ENCODE peak calls at places on chromosomes 6 and 20, in ten cellular contexts. One of them, this sample, is unnamed.

GRCh38 chr6:112296122-112296521 is 41.8 kb upstream of the LAMA4 start:
- DNase-seq in bronchial epithelial cell: peak; percentile 49
- DNase-seq in CD8-positive, alpha-beta T cell: no peak
- DNase-seq in breast epithelium: no peak
- DNase-seq in upper lobe of left lung: no peak
- DNase-seq in lower lobe of right lung: no peak
- DNase-seq in left lung: no peak
- DNase-seq in heart right ventricle: no peak
- DNase-seq in uterus: no peak
- DNase-seq in psoas muscle: no peak
- DNase-seq in this sample: no peak

GRCh38 chr6:4412488-4412887 is 277.1 kb upstream of the ECI2 start:
- DNase-seq in bronchial epithelial cell: no peak
- DNase-seq in CD8-positive, alpha-beta T cell: no peak
- DNase-seq in breast epithelium: no peak
- DNase-seq in upper lobe of left lung: no peak
- DNase-seq in lower lobe of right lung: no peak
- DNase-seq in left lung: no peak
- DNase-seq in heart right ventricle: no peak
- DNase-seq in uterus: no peak
- DNase-seq in psoas muscle: no peak
- DNase-seq in this sample: no peak

GRCh38 chr6:151885234-151885633 is 77.8 kb downstream of the ESR1 start:
- DNase-seq in bronchial epithelial cell: peak; percentile 29
- DNase-seq in CD8-positive, alpha-beta T cell: no peak
- DNase-seq in breast epithelium: no peak
- DNase-seq in upper lobe of left lung: no peak
- DNase-seq in lower lobe of right lung: no peak
- DNase-seq in left lung: no peak
- DNase-seq in heart right ventricle: no peak
- DNase-seq in uterus: no peak
- DNase-seq in psoas muscle: no peak
- DNase-seq in this sample: no peak

GRCh38 chr6:69416739-69417138 is 380.1 kb downstream of the LMBRD1 start:
- DNase-seq in bronchial epithelial cell: no peak
- DNase-seq in CD8-positive, alpha-beta T cell: no peak
- DNase-seq in breast epithelium: no peak
- DNase-seq in upper lobe of left lung: no peak
- DNase-seq in lower lobe of right lung: no peak
- DNase-seq in left lung: no peak
- DNase-seq in heart right ventricle: no peak
- DNase-seq in uterus: no peak
- DNase-seq in psoas muscle: no peak
- DNase-seq in this sample: no peak

GRCh38 chr6:15516923-15517560 is 145.8 kb downstream of the DTNBP1 start:
- DNase-seq in bronchial epithelial cell: no peak
- DNase-seq in CD8-positive, alpha-beta T cell: no peak
- DNase-seq in breast epithelium: no peak
- DNase-seq in upper lobe of left lung: no peak
- DNase-seq in lower lobe of right lung: no peak
- DNase-seq in left lung: no peak
- DNase-seq in heart right ventricle: no peak
- DNase-seq in uterus: no peak
- DNase-seq in psoas muscle: no peak
- DNase-seq in this sample: peak; percentile 16

GRCh38 chr6:47098570-47098993 is 56.5 kb upstream of the ADGRF1 start:
- DNase-seq in bronchial epithelial cell: peak; percentile 95
- DNase-seq in CD8-positive, alpha-beta T cell: no peak
- DNase-seq in breast epithelium: no peak
- DNase-seq in upper lobe of left lung: no peak
- DNase-seq in lower lobe of right lung: no peak
- DNase-seq in left lung: no peak
- DNase-seq in heart right ventricle: no peak
- DNase-seq in uterus: peak; percentile 84
- DNase-seq in psoas muscle: peak; percentile 22
- DNase-seq in this sample: no peak

GRCh38 chr6:53300656-53301551 is 47.8 kb downstream of the ELOVL5 start:
- DNase-seq in bronchial epithelial cell: no peak
- DNase-seq in CD8-positive, alpha-beta T cell: peak; percentile 36
- DNase-seq in breast epithelium: no peak
- DNase-seq in upper lobe of left lung: peak; percentile 82
- DNase-seq in lower lobe of right lung: peak; percentile 51
- DNase-seq in left lung: no peak
- DNase-seq in heart right ventricle: peak; percentile 56
- DNase-seq in uterus: no peak
- DNase-seq in psoas muscle: no peak
- DNase-seq in this sample: no peak

GRCh38 chr6:3119040-3119723 is 671 bp downstream of the BPHL start:
- DNase-seq in bronchial epithelial cell: peak; percentile 23
- DNase-seq in CD8-positive, alpha-beta T cell: no peak
- DNase-seq in breast epithelium: no peak
- DNase-seq in upper lobe of left lung: no peak
- DNase-seq in lower lobe of right lung: no peak
- DNase-seq in left lung: no peak
- DNase-seq in heart right ventricle: no peak
- DNase-seq in uterus: no peak
- DNase-seq in psoas muscle: no peak
- DNase-seq in this sample: peak; percentile 54

GRCh38 chr6:79307321-79308036 is 73.0 kb upstream of the HMGN3 start:
- DNase-seq in bronchial epithelial cell: peak; percentile 96
- DNase-seq in CD8-positive, alpha-beta T cell: no peak
- DNase-seq in breast epithelium: no peak
- DNase-seq in upper lobe of left lung: no peak
- DNase-seq in lower lobe of right lung: no peak
- DNase-seq in left lung: no peak
- DNase-seq in heart right ventricle: no peak
- DNase-seq in uterus: no peak
- DNase-seq in psoas muscle: no peak
- DNase-seq in this sample: no peak

GRCh38 chr20:25408170-25408547 is 686 bp downstream of the GINS1 start:
- DNase-seq in bronchial epithelial cell: no peak
- DNase-seq in CD8-positive, alpha-beta T cell: no peak
- DNase-seq in breast epithelium: no peak
- DNase-seq in upper lobe of left lung: no peak
- DNase-seq in lower lobe of right lung: no peak
- DNase-seq in left lung: no peak
- DNase-seq in heart right ventricle: no peak
- DNase-seq in uterus: no peak
- DNase-seq in psoas muscle: no peak
- DNase-seq in this sample: no peak

GRCh38 chr20:47286681-47287080 is 69.8 kb downstream of the ZMYND8 start:
- DNase-seq in bronchial epithelial cell: no peak
- DNase-seq in CD8-positive, alpha-beta T cell: no peak
- DNase-seq in breast epithelium: no peak
- DNase-seq in upper lobe of left lung: no peak
- DNase-seq in lower lobe of right lung: no peak
- DNase-seq in left lung: no peak
- DNase-seq in heart right ventricle: no peak
- DNase-seq in uterus: no peak
- DNase-seq in psoas muscle: no peak
- DNase-seq in this sample: no peak

GRCh38 chr6:135167617-135168016 is 13.5 kb upstream of the MYB start:
- DNase-seq in bronchial epithelial cell: no peak
- DNase-seq in CD8-positive, alpha-beta T cell: no peak
- DNase-seq in breast epithelium: no peak
- DNase-seq in upper lobe of left lung: no peak
- DNase-seq in lower lobe of right lung: no peak
- DNase-seq in left lung: no peak
- DNase-seq in heart right ventricle: no peak
- DNase-seq in uterus: no peak
- DNase-seq in psoas muscle: no peak
- DNase-seq in this sample: no peak

DNA sequence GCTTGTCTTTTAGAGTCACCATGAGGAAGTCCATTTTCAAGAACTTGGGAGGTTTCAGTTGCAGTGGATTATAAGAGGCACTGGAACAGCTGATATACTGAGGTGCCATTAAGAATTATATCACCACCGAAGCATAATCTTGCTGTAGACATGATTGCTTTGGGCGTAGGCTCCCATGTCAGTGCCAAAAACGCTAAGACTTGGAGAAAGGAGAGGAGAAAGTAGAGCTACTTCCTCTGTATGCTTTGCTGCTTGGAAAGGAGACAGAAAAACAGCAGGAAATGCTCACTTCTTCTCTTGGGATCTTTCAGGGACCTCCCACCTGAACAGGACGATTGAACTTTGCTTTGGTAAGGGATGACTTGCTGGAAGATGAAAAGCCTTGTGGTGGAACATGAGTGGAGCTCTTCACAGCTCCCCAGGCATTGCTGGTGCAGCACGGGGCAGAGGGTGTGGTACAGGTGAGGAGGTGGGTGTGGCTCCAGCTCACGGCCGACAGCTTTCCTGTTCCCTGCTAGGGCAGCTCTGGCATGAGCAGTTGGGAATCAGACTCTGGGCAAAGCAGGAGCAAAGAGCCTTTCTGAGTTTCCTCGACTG is 190.4 kb upstream of the JAG1 start:
- DNase-seq in bronchial epithelial cell: peak; percentile 80
- DNase-seq in CD8-positive, alpha-beta T cell: no peak
- DNase-seq in breast epithelium: no peak
- DNase-seq in upper lobe of left lung: peak; percentile 65
- DNase-seq in lower lobe of right lung: peak; percentile 59
- DNase-seq in left lung: peak; percentile 69
- DNase-seq in heart right ventricle: peak; percentile 24
- DNase-seq in uterus: no peak
- DNase-seq in psoas muscle: no peak
- DNase-seq in this sample: peak; percentile 91
- TF ChIP-seq CTCF in bronchial epithelial cell: no peak
- TF ChIP-seq CTCF in CD8-positive, alpha-beta T cell: no peak
- TF ChIP-seq CTCF in breast epithelium: no peak
- TF ChIP-seq CTCF in upper lobe of left lung: no peak
- TF ChIP-seq CTCF in lower lobe of right lung: no peak
- TF ChIP-seq CTCF in left lung: no peak
- TF ChIP-seq CTCF in heart right ventricle: no peak
- TF ChIP-seq CTCF in uterus: no peak
- TF ChIP-seq CTCF in psoas muscle: no peak
- TF ChIP-seq CTCF in this sample: no peak

GRCh38 chr6:7283676-7284075 is 29.3 kb downstream of the SSR1 start:
- DNase-seq in bronchial epithelial cell: no peak
- DNase-seq in CD8-positive, alpha-beta T cell: no peak
- DNase-seq in breast epithelium: no peak
- DNase-seq in upper lobe of left lung: no peak
- DNase-seq in lower lobe of right lung: no peak
- DNase-seq in left lung: no peak
- DNase-seq in heart right ventricle: no peak
- DNase-seq in uterus: no peak
- DNase-seq in psoas muscle: no peak
- DNase-seq in this sample: no peak
- H3K36me3 ChIP-seq in bronchial epithelial cell: peaks cover 1% of the 10 kb centered on the region
- H3K36me3 ChIP-seq in CD8-positive, alpha-beta T cell: no peaks in the 10 kb centered on the region
- H3K36me3 ChIP-seq in breast epithelium: peaks cover 2% of the 10 kb centered on the region
- H3K36me3 ChIP-seq in upper lobe of left lung: peaks cover 2% of the 10 kb centered on the region
- H3K36me3 ChIP-seq in lower lobe of right lung: peaks cover 44% of the 10 kb centered on the region
- H3K36me3 ChIP-seq in left lung: no peaks in the 10 kb centered on the region
- H3K36me3 ChIP-seq in heart right ventricle: no peaks in the 10 kb centered on the region
- H3K36me3 ChIP-seq in uterus: no peaks in the 10 kb centered on the region
- H3K36me3 ChIP-seq in psoas muscle: peaks cover 2% of the 10 kb centered on the region
- H3K36me3 ChIP-seq in this sample: no peaks in the 10 kb centered on the region

DNA sequence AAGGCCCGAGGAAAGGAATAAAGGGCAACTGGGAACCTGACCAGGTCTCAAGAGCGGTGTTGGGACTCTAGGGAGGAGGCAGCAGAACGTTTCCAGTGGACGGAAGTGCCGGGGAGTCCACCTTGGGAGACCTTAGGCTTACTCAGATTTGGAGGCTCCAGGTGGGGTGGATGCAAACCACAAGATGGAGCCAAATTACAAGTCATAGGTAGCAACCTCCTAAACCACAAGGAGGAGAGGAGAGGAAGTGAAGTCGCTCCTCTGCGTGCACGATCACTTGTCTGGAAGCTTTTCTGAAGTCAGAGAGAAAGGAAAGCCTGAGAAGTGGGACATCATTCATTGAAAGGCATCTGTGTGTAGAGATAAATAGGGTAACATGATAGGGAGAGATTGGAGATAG is 9.3 kb downstream of the HLA-DOA start:
- DNase-seq in bronchial epithelial cell: peak; percentile 68
- DNase-seq in CD8-positive, alpha-beta T cell: no peak
- DNase-seq in breast epithelium: no peak
- DNase-seq in upper lobe of left lung: peak; percentile 36
- DNase-seq in lower lobe of right lung: no peak
- DNase-seq in left lung: no peak
- DNase-seq in heart right ventricle: no peak
- DNase-seq in uterus: no peak
- DNase-seq in psoas muscle: no peak
- DNase-seq in this sample: no peak
- TF ChIP-seq CTCF in bronchial epithelial cell: peak; percentile 55
- TF ChIP-seq CTCF in CD8-positive, alpha-beta T cell: no peak
- TF ChIP-seq CTCF in breast epithelium: no peak
- TF ChIP-seq CTCF in upper lobe of left lung: no peak
- TF ChIP-seq CTCF in lower lobe of right lung: no peak
- TF ChIP-seq CTCF in left lung: no peak
- TF ChIP-seq CTCF in heart right ventricle: no peak
- TF ChIP-seq CTCF in uterus: no peak
- TF ChIP-seq CTCF in psoas muscle: no peak
- TF ChIP-seq CTCF in this sample: no peak

DNA sequence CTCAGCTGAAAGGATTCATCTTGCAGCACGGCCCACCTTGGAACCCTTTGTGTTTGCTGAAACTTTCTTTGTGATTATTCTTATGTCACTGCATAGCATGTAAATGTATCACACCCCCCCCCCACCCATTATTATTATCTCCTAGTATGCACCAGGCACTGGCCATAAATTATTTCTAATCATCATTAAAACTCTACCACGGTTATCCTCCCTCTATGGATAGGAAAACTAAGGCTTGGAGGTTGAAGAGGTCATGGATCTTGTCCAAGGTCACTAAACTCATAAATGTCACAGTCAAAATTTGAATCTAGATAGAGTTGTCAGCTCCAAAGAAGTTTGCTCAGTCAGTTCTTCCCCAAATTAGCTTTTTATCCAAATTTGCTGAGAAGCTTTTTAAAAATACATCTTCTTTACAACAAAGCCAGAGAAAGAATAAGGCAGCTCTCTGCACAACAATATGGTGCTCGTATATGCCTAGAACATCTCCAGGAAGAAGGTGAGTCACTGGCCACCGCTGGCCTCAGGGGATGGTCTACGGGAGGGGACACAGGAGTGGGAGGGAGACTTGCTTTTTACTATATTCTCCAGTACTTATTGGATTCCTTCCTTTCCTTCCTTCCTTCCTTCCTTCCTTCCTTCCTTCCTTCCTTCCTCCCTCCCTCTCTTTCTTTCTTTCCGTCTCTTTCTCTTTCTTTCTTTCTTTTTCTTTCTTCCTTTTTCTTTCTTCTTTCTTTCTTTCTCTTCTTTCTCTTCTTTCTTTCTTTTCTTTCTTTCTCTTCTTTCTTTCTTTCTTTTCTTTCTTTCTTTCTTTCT is 134.5 kb downstream of the VEGFA start:
- DNase-seq in bronchial epithelial cell: no peak
- DNase-seq in CD8-positive, alpha-beta T cell: no peak
- DNase-seq in breast epithelium: no peak
- DNase-seq in upper lobe of left lung: no peak
- DNase-seq in lower lobe of right lung: no peak
- DNase-seq in left lung: no peak
- DNase-seq in heart right ventricle: no peak
- DNase-seq in uterus: no peak
- DNase-seq in psoas muscle: no peak
- DNase-seq in this sample: no peak
- H3K36me3 ChIP-seq in bronchial epithelial cell: no peaks in the 10 kb centered on the region
- H3K36me3 ChIP-seq in CD8-positive, alpha-beta T cell: no peaks in the 10 kb centered on the region
- H3K36me3 ChIP-seq in breast epithelium: no peaks in the 10 kb centered on the region
- H3K36me3 ChIP-seq in upper lobe of left lung: no peaks in the 10 kb centered on the region
- H3K36me3 ChIP-seq in lower lobe of right lung: no peaks in the 10 kb centered on the region
- H3K36me3 ChIP-seq in left lung: no peaks in the 10 kb centered on the region
- H3K36me3 ChIP-seq in heart right ventricle: no peaks in the 10 kb centered on the region
- H3K36me3 ChIP-seq in uterus: no peaks in the 10 kb centered on the region
- H3K36me3 ChIP-seq in psoas muscle: no peaks in the 10 kb centered on the region
- H3K36me3 ChIP-seq in this sample: no peaks in the 10 kb centered on the region